ENCODE peak calls at places on chromosomes 13 and 19, in four cellular contexts. One of them, this sample, is unnamed.
A peak's percentile ranks its signal among the peaks of the same experiment; 100 is the strongest.

GRCh38 chr13:107202371-107203023 is 634.6 kb upstream of the ARGLU1 start:
- DNase-seq in stimulated activated CD4-positive, alpha-beta T cell treated with anti-CD3 and anti-CD28 coated beads, TNF-alpha, amount 100 ng/mL, for 4 hours: no peak
- DNase-seq in DND-41: no peak
- DNase-seq in WTC11: no peak
- DNase-seq in this sample: peak; percentile 100

GRCh38 chr19:34454685-34455084 is 26.5 kb downstream of the UBA2 start:
- DNase-seq in stimulated activated CD4-positive, alpha-beta T cell treated with anti-CD3 and anti-CD28 coated beads, TNF-alpha, amount 100 ng/mL, for 4 hours: no peak
- DNase-seq in DND-41: no peak
- DNase-seq in WTC11: no peak
- DNase-seq in this sample: no peak

GRCh38 chr13:50693755-50694154 is 149.7 kb downstream of the DLEU7 start:
- DNase-seq in stimulated activated CD4-positive, alpha-beta T cell treated with anti-CD3 and anti-CD28 coated beads, TNF-alpha, amount 100 ng/mL, for 4 hours: no peak
- DNase-seq in DND-41: no peak
- DNase-seq in WTC11: peak; percentile 16
- DNase-seq in this sample: no peak

GRCh38 chr19:45402469-45403070 is 2.3 kb downstream of the PPP1R13L start:
- DNase-seq in stimulated activated CD4-positive, alpha-beta T cell treated with anti-CD3 and anti-CD28 coated beads, TNF-alpha, amount 100 ng/mL, for 4 hours: no peak
- DNase-seq in DND-41: no peak
- DNase-seq in WTC11: peak; percentile 78
- DNase-seq in this sample: no peak

GRCh38 chr19:3383121-3383722 is 16.8 kb downstream of the NFIC start:
- DNase-seq in stimulated activated CD4-positive, alpha-beta T cell treated with anti-CD3 and anti-CD28 coated beads, TNF-alpha, amount 100 ng/mL, for 4 hours: no peak
- DNase-seq in DND-41: no peak
- DNase-seq in WTC11: no peak
- DNase-seq in this sample: no peak

GRCh38 chr19:13920940-13921744 is 15.1 kb downstream of the CC2D1A start:
- DNase-seq in stimulated activated CD4-positive, alpha-beta T cell treated with anti-CD3 and anti-CD28 coated beads, TNF-alpha, amount 100 ng/mL, for 4 hours: no peak
- DNase-seq in DND-41: peak; percentile 47
- DNase-seq in WTC11: peak; percentile 38
- DNase-seq in this sample: no peak

GRCh38 chr13:89695343-89696257 is 1651.9 kb upstream of the MIR17HG start:
- DNase-seq in stimulated activated CD4-positive, alpha-beta T cell treated with anti-CD3 and anti-CD28 coated beads, TNF-alpha, amount 100 ng/mL, for 4 hours: no peak
- DNase-seq in DND-41: no peak
- DNase-seq in WTC11: peak; percentile 66
- DNase-seq in this sample: no peak

GRCh38 chr13:94712287-94712811 is at the start of gene SOX21:
- DNase-seq in stimulated activated CD4-positive, alpha-beta T cell treated with anti-CD3 and anti-CD28 coated beads, TNF-alpha, amount 100 ng/mL, for 4 hours: no peak
- DNase-seq in DND-41: no peak
- DNase-seq in WTC11: peak; percentile 49
- DNase-seq in this sample: no peak

GRCh38 chr19:12527034-12527836 is 24.0 kb downstream of the ZNF564 start:
- DNase-seq in stimulated activated CD4-positive, alpha-beta T cell treated with anti-CD3 and anti-CD28 coated beads, TNF-alpha, amount 100 ng/mL, for 4 hours: no peak
- DNase-seq in DND-41: no peak
- DNase-seq in WTC11: no peak
- DNase-seq in this sample: no peak